ENCODE peak calls at places on chromosome 18, in four cellular contexts. T is A549, B is AG04450, F is IMR-90. H is an unnamed sample.

GRCh38 chr18:3117493-3118192 is 102.1 kb downstream of the MYOM1 start:
- DNase-seq in T (peak; percentile 82), B (no peak), F (no peak), H (no peak)

GRCh38 chr18:75063615-75064512 is 145.1 kb downstream of the PTGR3 start:
- DNase-seq in F (no peak), B (no peak), T (no peak), H (no peak)

GRCh38 chr18:67154979-67155378 is 361.5 kb downstream of the DSEL start:
- DNase-seq in T (no peak), F (no peak), B (no peak), H (no peak)

GRCh38 chr18:25464211-25464610 is 112.2 kb upstream of the ZNF521 start:
- DNase-seq in F (peak; percentile 95), T (no peak), B (peak; percentile 84), H (no peak)

GRCh38 chr18:76006151-76006550 is 488.9 kb downstream of the ZNF516 start:
- DNase-seq in B (no peak), F (no peak), T (no peak), H (no peak)

GRCh38 chr18:49631146-49631866 is 69.4 kb downstream of the LIPG start:
- DNase-seq in F (no peak), B (no peak), T (no peak), H (no peak)

GRCh38 chr18:22563098-22563707 is 145.5 kb upstream of the CTAGE1 start:
- DNase-seq in B (peak; percentile 78), F (peak; percentile 95), T (peak; percentile 86), H (peak; percentile 68)

GRCh38 chr18:21272016-21272582 is 30.1 kb downstream of the GREB1L start:
- DNase-seq in T (no peak), B (no peak), F (no peak), H (no peak)

GRCh38 chr18:79399275-79400081 is 3.7 kb downstream of the NFATC1 start:
- DNase-seq in T (no peak), B (no peak), F (no peak), H (no peak)

GRCh38 chr18:76697441-76697901 is 124.9 kb upstream of the ZNF236 start:
- DNase-seq in T (no peak), B (no peak), F (peak; percentile 12), H (no peak)

GRCh38 chr18:25880441-25880840 is 210.0 kb downstream of the SS18 start:
- DNase-seq in F (no peak), B (no peak), T (no peak), H (no peak)

GRCh38 chr18:45050712-45051639 is 370.3 kb downstream of the SETBP1 start:
- DNase-seq in F (peak; percentile 96), T (peak; percentile 36), B (peak; percentile 80), H (no peak)

GRCh38 chr18:12442946-12443345 is 35.2 kb downstream of the PRELID3A start:
- DNase-seq in B (no peak), F (peak; percentile 75), T (no peak), H (no peak)

GRCh38 chr18:4130734-4131719 is 324.1 kb downstream of the DLGAP1 start:
- DNase-seq in T (no peak), F (no peak), B (no peak), H (no peak)

GRCh38 chr18:36601316-36601715 is 227.5 kb downstream of the TPGS2 start:
- DNase-seq in B (no peak), F (no peak), T (no peak), H (no peak)

GRCh38 chr18:36328385-36328858 is 30.9 kb downstream of the FHOD3 start:
- DNase-seq in B (no peak), F (no peak), T (no peak), H (no peak)

GRCh38 chr18:33960393-33960792 is 264.3 kb downstream of the NOL4 start:
- DNase-seq in T (no peak), F (no peak), B (no peak), H (no peak)

GRCh38 chr18:67232991-67233390 is 283.5 kb downstream of the DSEL start:
- DNase-seq in F (no peak), B (no peak), T (no peak), H (no peak)

GRCh38 chr18:3230401-3231334 is 10.9 kb upstream of the MYOM1 start:
- DNase-seq in B (no peak), F (peak; percentile 31), T (peak; percentile 49), H (no peak)

GRCh38 chr18:21803495-21803894 is 62.9 kb downstream of the MIB1 start:
- DNase-seq in F (peak; percentile 25), T (no peak), B (no peak), H (no peak)

GRCh38 chr18:74171910-74172606 is 23.7 kb downstream of the TIMM21 start:
- DNase-seq in B (no peak), T (no peak), F (no peak), H (no peak)

GRCh38 chr18:3360211-3360610 is 89.8 kb upstream of the TGIF1 start:
- DNase-seq in F (no peak), T (no peak), B (no peak), H (no peak)

GRCh38 chr18:6714027-6714426 is 15.5 kb upstream of the ARHGAP28 start:
- DNase-seq in T (no peak), F (no peak), B (no peak), H (no peak)

GRCh38 chr18:11258014-11258413 is 108.6 kb upstream of the PIEZO2 start:
- DNase-seq in T (no peak), F (no peak), B (no peak), H (no peak)

GRCh38 chr18:43917487-43917886 is 640.2 kb upstream of the SYT4 start:
- DNase-seq in T (no peak), F (no peak), B (no peak), H (no peak)

GRCh38 chr18:37390687-37391086 is 174.9 kb downstream of the CELF4 start:
- DNase-seq in T (no peak), F (no peak), B (no peak), H (no peak)

GRCh38 chr18:21117385-21118135 is 5.9 kb upstream of the ROCK1 start:
- DNase-seq in T (no peak), F (peak; percentile 92), B (peak; percentile 70), H (no peak)

GRCh38 chr18:32469190-32469611 is 1.5 kb downstream of the GAREM1 start:
- DNase-seq in F (peak; percentile 36), T (peak; percentile 42), B (no peak), H (peak; percentile 43)
- H3K27ac ChIP-seq in F (no peak overlapping the region), T (peak overlapping the region; percentile 93), B (no peak overlapping the region), H (peak overlapping the region; percentile 30)

DNA sequence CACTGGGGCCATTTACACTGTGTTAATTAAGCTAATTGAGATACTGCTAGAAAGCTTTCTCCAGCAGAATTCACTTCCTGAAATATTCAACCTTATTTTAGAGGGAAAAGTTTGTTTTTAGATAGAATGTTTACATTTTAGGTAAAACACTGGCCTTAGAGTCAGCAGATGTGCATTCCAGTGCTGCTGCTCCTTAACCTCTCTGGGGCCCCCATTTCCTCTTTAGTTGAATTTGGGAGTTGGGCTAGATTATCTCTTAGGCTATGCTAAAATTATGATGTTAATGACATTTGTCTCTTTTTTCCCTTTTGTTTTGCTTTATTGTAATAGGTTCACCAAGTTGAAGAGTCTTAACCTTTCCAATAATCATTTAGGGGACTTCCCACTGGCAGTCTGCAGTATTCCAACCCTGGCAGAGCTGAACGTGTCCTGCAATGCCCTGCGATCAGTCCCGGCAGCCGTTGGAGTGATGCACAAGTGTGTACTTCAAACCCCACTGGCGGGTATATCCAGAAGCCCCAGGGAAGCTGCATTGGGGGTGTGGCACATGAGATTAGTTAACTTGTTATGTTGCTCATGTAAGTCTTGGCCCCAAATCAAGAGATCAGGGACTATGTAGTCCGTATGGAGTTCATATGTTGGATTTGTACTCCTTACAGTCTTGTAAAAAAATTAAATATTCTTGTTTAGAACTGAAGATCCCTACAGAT is 179.5 kb downstream of the PHLPP1 start:
- DNase-seq in T (no peak), B (no peak), F (peak; percentile 26), H (no peak)
- H3K27ac ChIP-seq in T (no peak overlapping the region), B (no peak overlapping the region), F (peak overlapping the region; percentile 90), H (no peak overlapping the region)

GRCh38 chr18:48473816-48474215 is 64.6 kb upstream of the ZBTB7C start:
- DNase-seq in B (no peak), T (no peak), F (no peak), H (no peak)
- H3K27ac ChIP-seq in B (no peak overlapping the region), T (no peak overlapping the region), F (no peak overlapping the region), H (no peak overlapping the region)

GRCh38 chr18:40325988-40326387 is 1629.0 kb upstream of the PIK3C3 start:
- DNase-seq in T (no peak), B (no peak), F (no peak), H (no peak)

GRCh38 chr18:40326987-40327386 is 1628.0 kb upstream of the PIK3C3 start:
- DNase-seq in T (no peak), B (no peak), F (no peak), H (no peak)
- H3K27ac ChIP-seq in T (no peak overlapping the region), B (no peak overlapping the region), F (no peak overlapping the region), H (no peak overlapping the region)

GRCh38 chr18:58209326-58209725 is 165.3 kb downstream of the NEDD4L start:
- DNase-seq in T (no peak), F (peak; percentile 41), B (no peak), H (no peak)

GRCh38 chr18:58208207-58208944 is 164.3 kb downstream of the NEDD4L start:
- DNase-seq in T (no peak), B (no peak), F (peak; percentile 67), H (no peak)

GRCh38 chr18:58205780-58206160 is 161.7 kb downstream of the NEDD4L start:
- DNase-seq in F (no peak), T (no peak), B (no peak), H (no peak)

GRCh38 chr18:58205087-58205779 is 161.2 kb downstream of the NEDD4L start:
- DNase-seq in B (no peak), T (no peak), F (peak; percentile 83), H (no peak)

GRCh38 chr18:58207520-58208152 is 163.6 kb downstream of the NEDD4L start:
- DNase-seq in B (no peak), T (no peak), F (no peak), H (no peak)
- H3K27ac ChIP-seq in B (no peak overlapping the region), T (no peak overlapping the region), F (no peak overlapping the region), H (peak overlapping the region; percentile 58)

GRCh38 chr18:63158676-63159291 is 160.8 kb downstream of the BCL2 start:
- DNase-seq in F (no peak), B (no peak), T (no peak), H (no peak)

GRCh38 chr18:63159590-63159989 is 160.0 kb downstream of the BCL2 start:
- DNase-seq in B (no peak), F (no peak), T (no peak), H (no peak)

GRCh38 chr18:63155910-63156773 is 163.4 kb downstream of the BCL2 start:
- DNase-seq in B (no peak), T (no peak), F (no peak), H (no peak)

GRCh38 chr18:63157293-63158011 is 162.1 kb downstream of the BCL2 start:
- DNase-seq in T (no peak), B (no peak), F (no peak), H (no peak)

DNA sequence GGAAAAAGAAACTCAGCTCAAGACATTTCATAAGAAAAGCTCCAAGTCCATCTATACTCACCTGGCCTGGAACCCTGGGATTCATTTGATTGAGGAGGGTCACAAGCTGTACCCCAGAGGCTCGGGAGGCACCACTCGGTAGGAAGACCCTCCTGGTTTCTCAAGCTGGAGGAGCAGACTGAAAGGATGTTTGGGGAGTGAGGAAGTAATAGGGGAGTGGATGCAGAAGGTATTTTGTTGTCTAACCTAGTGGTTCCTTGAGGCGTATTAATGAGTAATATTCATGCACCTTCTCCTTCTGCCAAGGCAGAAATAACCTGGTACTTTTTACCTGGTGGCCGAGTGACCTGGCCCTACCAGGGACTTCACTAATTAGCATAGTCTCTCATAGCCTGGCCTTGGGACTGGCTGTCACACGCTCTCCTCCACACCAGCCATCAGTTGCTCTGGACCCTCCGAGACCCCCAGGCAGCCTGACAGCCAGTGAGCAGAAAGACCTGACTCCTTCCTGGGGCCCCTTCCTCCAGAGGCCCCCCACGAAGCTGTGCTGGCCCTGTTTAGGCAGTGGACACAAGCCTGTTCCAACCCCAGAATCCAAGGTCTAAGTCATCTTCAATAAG is 161.4 kb downstream of the BCL2 start:
- DNase-seq in B (no peak), T (no peak), F (no peak), H (no peak)
- H3K27ac ChIP-seq in B (no peak overlapping the region), T (no peak overlapping the region), F (no peak overlapping the region), H (no peak overlapping the region)